ENCODE peak calls at places on chromosomes 5 and 9, in six cellular contexts. U is GM23338, Y is vagina, F is endothelial cell of umbilical vein, L is breast epithelium, V is GM12878. O is an unnamed sample.

GRCh38 chr9:3323714-3324113 is 202.1 kb downstream of the RFX3 start:
- DNase-seq in U (no peak), V (no peak), F (peak; percentile 38), L (no peak), Y (no peak), O (no peak)

GRCh38 chr5:15966651-15967050 is 212.9 kb downstream of the MARCHF11 start:
- DNase-seq in Y (no peak), F (no peak), U (no peak), L (no peak), V (no peak), O (no peak)

GRCh38 chr5:72702881-72703434 is 113.5 kb upstream of the TNPO1 start:
- DNase-seq in F (no peak), V (no peak), L (no peak), U (no peak), Y (no peak), O (no peak)

GRCh38 chr9:25716220-25716872 is 38.1 kb upstream of the TUSC1 start:
- DNase-seq in Y (no peak), V (no peak), L (peak; percentile 62), U (peak; percentile 84), F (peak; percentile 45), O (no peak)

GRCh38 chr5:86143837-86144236 is 473.9 kb upstream of the COX7C start:
- DNase-seq in L (no peak), U (no peak), V (no peak), F (no peak), Y (no peak), O (no peak)

GRCh38 chr5:96926275-96926674 is 9.6 kb upstream of the LNPEP start:
- DNase-seq in V (no peak), F (no peak), L (no peak), U (no peak), Y (no peak), O (no peak)

GRCh38 chr9:116482740-116483139 is 204.4 kb upstream of the TRIM32 start:
- DNase-seq in F (no peak), U (peak; percentile 77), L (no peak), V (no peak), Y (no peak), O (no peak)

GRCh38 chr5:40798012-40798855 is at the start of gene PRKAA1:
- DNase-seq in V (peak; percentile 20), L (peak; percentile 81), Y (no peak), U (peak; percentile 93), F (peak; percentile 86), O (peak; percentile 93)

GRCh38 chr5:132417461-132417860 is 48.0 kb downstream of the SLC22A5 start:
- DNase-seq in F (no peak), U (no peak), L (no peak), V (no peak), Y (no peak), O (no peak)

GRCh38 chr9:70484232-70485130 is 70.0 kb upstream of the KLF9 start:
- DNase-seq in F (peak; percentile 81), V (no peak), L (no peak), U (peak; percentile 84), Y (no peak), O (no peak)

GRCh38 chr5:130985776-130986175 is 179.3 kb downstream of the HINT1 start:
- DNase-seq in F (no peak), V (no peak), L (no peak), U (no peak), Y (no peak), O (no peak)

GRCh38 chr5:68303038-68303738 is 87.6 kb downstream of the PIK3R1 start:
- DNase-seq in U (no peak), Y (no peak), L (no peak), V (peak; percentile 55), F (no peak), O (no peak)

GRCh38 chr5:172770374-172770674 is 671 bp downstream of the DUSP1 start:
- DNase-seq in L (no peak), Y (no peak), F (no peak), U (no peak), V (no peak), O (no peak)

GRCh38 chr9:124480621-124480981 is 26.6 kb downstream of the NR5A1 start:
- DNase-seq in Y (no peak), F (peak; percentile 14), U (peak; percentile 86), L (no peak), V (no peak), O (no peak)

GRCh38 chr9:128275198-128276007 is at the start of gene GOLGA2:
- DNase-seq in L (peak; percentile 49), U (peak; percentile 73), V (no peak), Y (no peak), F (peak; percentile 58), O (no peak)

GRCh38 chr9:91359734-91360470 is 1.8 kb downstream of the AUH start:
- DNase-seq in U (no peak), F (no peak), Y (no peak), V (no peak), L (no peak), O (no peak)
- H3K4me3 ChIP-seq in U (peak overlapping the region; percentile 79), F (no peak overlapping the region), Y (peak overlapping the region; percentile 89), V (peak overlapping the region; percentile 69), L (peak overlapping the region; percentile 95), O (peak overlapping the region; percentile 99)

DNA sequence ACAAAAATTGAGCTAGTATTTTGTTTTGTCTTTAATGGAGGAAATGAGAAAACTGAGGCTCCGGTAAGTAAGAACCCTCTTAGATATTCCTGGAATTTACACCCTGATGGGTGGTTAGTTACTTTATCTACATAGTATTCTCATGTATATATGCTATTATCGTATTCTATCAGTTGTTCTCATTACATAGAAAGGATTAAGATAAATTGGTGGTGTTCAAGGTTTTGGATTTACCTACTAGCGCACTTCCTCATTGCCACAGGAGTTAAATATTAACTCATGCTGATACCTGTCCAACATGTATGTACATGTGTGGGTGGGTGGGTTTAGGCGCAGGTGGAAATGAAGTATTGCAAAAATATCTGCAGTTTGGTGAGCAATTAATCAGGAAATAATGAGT is 61.1 kb upstream of the IFNE start:
- DNase-seq in F (no peak), V (no peak), U (peak; percentile 62), Y (no peak), L (no peak), O (no peak)
- TF ChIP-seq POLR2AphosphoS5 in F (no peak), V (no peak), U (no peak), Y (no peak), L (no peak), O (no peak)

GRCh38 chr9:98533132-98533531 is 175.6 kb downstream of the GABBR2 start:
- DNase-seq in L (no peak), V (no peak), Y (no peak), U (no peak), F (no peak), O (no peak)
- H3K4me3 ChIP-seq in L (no peak overlapping the region), V (no peak overlapping the region), Y (no peak overlapping the region), U (no peak overlapping the region), F (no peak overlapping the region), O (no peak overlapping the region)

GRCh38 chr9:133713960-133714495 is 24.1 kb downstream of the SARDH start:
- DNase-seq in F (no peak), V (no peak), U (no peak), L (no peak), Y (no peak), O (peak; percentile 47)

GRCh38 chr9:133713211-133713959 is 24.8 kb downstream of the SARDH start:
- DNase-seq in F (no peak), L (no peak), V (no peak), U (no peak), Y (no peak), O (peak; percentile 48)

GRCh38 chr9:133710661-133711427 is 27.3 kb downstream of the SARDH start:
- DNase-seq in L (no peak), Y (no peak), V (no peak), F (no peak), U (no peak), O (no peak)

GRCh38 chr9:133711428-133712220 is 26.5 kb downstream of the SARDH start:
- DNase-seq in Y (no peak), U (no peak), L (no peak), F (no peak), V (no peak), O (no peak)

DNA sequence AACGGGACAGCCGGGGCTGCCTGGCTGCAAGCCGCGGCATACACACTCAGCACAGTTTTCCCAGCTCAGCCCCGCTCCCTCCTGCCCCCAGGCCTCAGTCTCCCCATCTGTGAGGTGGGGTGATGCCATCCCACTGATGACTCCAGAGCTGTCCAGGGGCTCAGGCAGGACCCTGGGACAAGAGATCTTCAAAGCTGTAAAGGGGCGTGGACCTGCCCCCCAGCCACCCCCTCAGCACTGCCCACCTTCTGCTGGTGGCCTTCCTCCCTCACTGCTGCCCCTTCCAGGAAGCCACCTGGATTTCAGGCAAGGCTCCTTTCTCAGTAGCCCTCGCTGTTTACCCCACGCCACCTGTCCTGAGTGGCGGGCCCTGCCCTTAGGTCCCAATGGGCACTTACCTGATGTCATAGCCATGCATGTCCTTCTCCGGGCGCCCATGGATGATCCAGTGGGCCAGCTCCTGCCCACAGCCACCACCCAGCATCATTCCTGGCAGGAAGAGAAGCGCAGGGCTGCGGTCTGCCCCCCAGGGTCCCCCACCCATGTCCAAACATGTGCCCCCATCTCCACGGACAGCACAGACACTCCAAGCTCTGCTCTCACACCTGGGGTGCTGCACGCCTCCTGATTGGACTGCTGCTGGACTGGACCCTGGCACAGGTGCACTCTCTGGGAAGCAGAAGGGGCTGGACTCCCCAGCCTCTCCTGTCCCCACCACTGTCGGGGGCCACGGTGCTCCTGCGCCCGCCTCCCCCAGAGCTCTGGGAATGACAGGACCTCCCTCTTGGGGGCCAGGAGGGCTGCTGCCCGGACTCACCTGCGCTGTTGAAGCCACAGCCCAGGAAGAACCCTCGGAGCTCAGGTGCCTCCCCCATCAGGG is 25.7 kb downstream of the SARDH start:
- DNase-seq in F (no peak), Y (no peak), V (no peak), L (no peak), U (no peak), O (peak; percentile 55)
- TF ChIP-seq POLR2AphosphoS5 in F (no peak), Y (no peak), V (no peak), L (no peak), U (no peak), O (no peak)

GRCh38 chr5:77639624-77640023 is 1.1 kb upstream of the OTP start:
- DNase-seq in L (no peak), Y (no peak), U (no peak), F (no peak), V (no peak), O (no peak)

GRCh38 chr5:77640577-77641396 is 2.3 kb upstream of the OTP start:
- DNase-seq in U (peak; percentile 51), F (no peak), V (no peak), Y (no peak), L (no peak), O (no peak)

GRCh38 chr5:77642915-77643653 is 4.6 kb upstream of the OTP start:
- DNase-seq in F (no peak), V (no peak), L (no peak), Y (no peak), U (peak; percentile 66), O (no peak)

GRCh38 chr5:77641963-77642589 is 3.6 kb upstream of the OTP start:
- DNase-seq in Y (no peak), L (no peak), F (no peak), V (no peak), U (peak; percentile 24), O (no peak)

DNA sequence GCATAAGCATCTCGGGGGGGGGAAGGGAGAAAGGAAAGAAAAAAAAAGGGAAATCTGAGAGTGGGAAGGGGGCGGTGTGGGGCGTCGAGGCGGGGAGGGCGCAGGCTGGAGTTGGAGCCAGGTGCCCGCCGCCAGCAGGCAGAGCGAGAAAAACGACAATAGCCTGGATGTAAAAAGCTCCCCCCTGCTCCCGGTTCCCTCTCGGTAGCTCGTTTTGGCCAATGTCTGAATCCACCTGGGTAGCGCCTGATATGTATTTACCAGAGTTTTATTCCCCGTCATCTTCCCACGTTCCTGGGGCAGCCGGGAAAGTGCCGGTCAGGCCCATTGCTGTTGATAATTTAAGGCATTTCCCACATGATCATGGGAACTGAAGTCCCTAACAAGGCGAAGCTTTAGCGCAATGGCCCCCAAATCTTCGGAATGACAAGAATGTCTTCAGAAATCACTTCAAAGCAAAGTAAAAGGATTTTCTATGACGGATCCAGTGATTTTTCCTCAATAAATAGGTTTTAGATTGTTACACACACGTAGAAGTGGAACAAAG is 3.0 kb upstream of the OTP start:
- DNase-seq in F (no peak), L (no peak), V (no peak), Y (no peak), U (peak; percentile 79), O (no peak)
- H3K4me3 ChIP-seq in F (no peak overlapping the region), L (no peak overlapping the region), V (no peak overlapping the region), Y (no peak overlapping the region), U (peak overlapping the region; percentile 22), O (no peak overlapping the region)

O was measured in suprapubic skin.